ENCODE peak calls at places on chromosome 22, in six cellular contexts. Q, L, H, J, K and A are unnamed samples. For H3K4me1, the result is how much of the 10 kb centered on the place peaks cover.

GRCh38 chr22:27727673-27728451 is 73.7 kb downstream of the MN1 start:
- DNase-seq in L (no peak), Q (no peak), J (no peak), K (no peak), H (no peak), A (no peak)

GRCh38 chr22:31653944-31654343 is 8.1 kb downstream of the PISD start:
- DNase-seq in K (no peak), Q (no peak), J (no peak), L (no peak), H (no peak), A (no peak)

GRCh38 chr22:30423296-30423958 is 2.1 kb upstream of the MTFP1 start:
- DNase-seq in K (peak), L (no peak), H (peak), Q (no peak), J (peak), A (no peak)

GRCh38 chr22:42433754-42434153 is 1.6 kb upstream of the NFAM1 start:
- DNase-seq in L (no peak), J (no peak), Q (no peak), K (peak), H (no peak), A (no peak)

GRCh38 chr22:37601540-37602442 is 6.8 kb upstream of the GGA1 start:
- DNase-seq in L (peak), K (no peak), Q (peak), H (no peak), J (no peak), A (no peak)

GRCh38 chr22:26017932-26018331 is 151.3 kb upstream of the SEZ6L start:
- DNase-seq in J (no peak), H (no peak), L (no peak), K (no peak), Q (no peak), A (no peak)

GRCh38 chr22:28505416-28506156 is 174.1 kb downstream of the TTC28 start:
- DNase-seq in J (no peak), Q (no peak), K (no peak), H (no peak), L (no peak), A (no peak)

GRCh38 chr22:43110927-43111623 is 525 bp downstream of the BIK start:
- DNase-seq in L (peak), H (no peak), J (no peak), K (peak), Q (no peak), A (no peak)

GRCh38 chr22:30889268-30889995 is 79.1 kb downstream of the MORC2 start:
- DNase-seq in Q (no peak), L (no peak), H (no peak), J (peak), K (no peak), A (no peak)

GRCh38 chr22:31244044-31244942 is 32.2 kb downstream of the LIMK2 start:
- DNase-seq in K (no peak), L (no peak), H (no peak), Q (no peak), J (no peak), A (no peak)

GRCh38 chr22:44085743-44086741 is 61.9 kb downstream of the PARVB start:
- DNase-seq in K (peak), L (peak), Q (peak), J (no peak), H (peak), A (peak)

GRCh38 chr22:31651667-31652066 is 10.3 kb downstream of the PISD start:
- DNase-seq in J (no peak), H (no peak), Q (no peak), K (no peak), L (no peak), A (no peak)

GRCh38 chr22:41469218-41469851 is 418 bp downstream of the ACO2 start:
- DNase-seq in L (peak), H (no peak), J (no peak), K (no peak), Q (no peak), A (no peak)

GRCh38 chr22:42630901-42631602 is 9.3 kb downstream of the ATP5MGL start:
- DNase-seq in J (no peak), H (no peak), Q (no peak), L (no peak), K (no peak), A (no peak)

GRCh38 chr22:42724062-42724461 is 3.4 kb upstream of the A4GALT start:
- DNase-seq in Q (no peak), K (no peak), H (no peak), J (no peak), L (no peak), A (no peak)

GRCh38 chr22:19057539-19057938 is 64.7 kb downstream of the DGCR2 start:
- DNase-seq in H (no peak), L (peak), J (peak), K (no peak), Q (no peak), A (no peak)

GRCh38 chr22:26618487-26618886 is 660 bp upstream of the CRYBB1 start:
- DNase-seq in J (no peak), Q (no peak), K (no peak), L (no peak), H (no peak), A (no peak)

GRCh38 chr22:32509045-32509444 is 34.4 kb downstream of the FBXO7 start:
- DNase-seq in K (no peak), L (no peak), H (no peak), Q (no peak), J (no peak), A (no peak)

GRCh38 chr22:23244690-23245044 is 64.4 kb downstream of the BCR start:
- DNase-seq in H (no peak), Q (no peak), L (no peak), K (no peak), J (no peak), A (no peak)

GRCh38 chr22:30837531-30837930 is 131.0 kb downstream of the MORC2 start:
- DNase-seq in K (no peak), Q (no peak), J (no peak), H (no peak), L (peak), A (no peak)

GRCh38 chr22:31446767-31447166 is 42.9 kb downstream of the EIF4ENIF1 start:
- DNase-seq in L (no peak), H (no peak), K (no peak), Q (no peak), J (no peak), A (no peak)

GRCh38 chr22:42787357-42787736 is 66.7 kb upstream of the A4GALT start:
- DNase-seq in H (no peak), Q (no peak), J (no peak), L (no peak), K (no peak), A (no peak)

GRCh38 chr22:19208287-19208847 is 29.8 kb upstream of the SLC25A1 start:
- DNase-seq in Q (no peak), H (no peak), J (peak), L (no peak), K (no peak), A (no peak)

GRCh38 chr22:22721681-22722309 is 77.4 kb downstream of the GGTLC2 start:
- DNase-seq in H (no peak), K (no peak), J (no peak), Q (peak), L (no peak), A (no peak)

GRCh38 chr22:41920271-41920976 is 5.5 kb upstream of the SHISA8 start:
- DNase-seq in H (no peak), L (no peak), K (no peak), J (no peak), Q (no peak), A (no peak)

GRCh38 chr22:23383491-23384450 is 196.3 kb downstream of the IGLL1 start:
- DNase-seq in J (no peak), Q (no peak), L (peak), K (no peak), H (no peak), A (no peak)

GRCh38 chr22:43792905-43793304 is 19.2 kb downstream of the EFCAB6 start:
- DNase-seq in K (no peak), L (no peak), H (no peak), Q (no peak), J (no peak), A (no peak)

GRCh38 chr22:34669001-34669400 is 397.0 kb upstream of the ISX start:
- DNase-seq in Q (no peak), H (no peak), K (no peak), L (no peak), J (no peak), A (no peak)

GRCh38 chr22:23217171-23218052 is 37.1 kb downstream of the BCR start:
- DNase-seq in Q (no peak), L (no peak), K (no peak), J (no peak), H (peak), A (no peak)

GRCh38 chr22:42697542-42698013 is 23.1 kb downstream of the A4GALT start:
- DNase-seq in Q (no peak), H (no peak), K (no peak), L (peak), J (peak), A (peak)

GRCh38 chr22:30575011-30575671 is 676 bp upstream of the GAL3ST1 start:
- DNase-seq in Q (no peak), K (no peak), L (peak), J (no peak), H (no peak), A (no peak)

GRCh38 chr22:42611076-42611475 is 3.6 kb downstream of the POLDIP3 start:
- DNase-seq in Q (no peak), J (no peak), H (no peak), K (no peak), L (no peak), A (no peak)

GRCh38 chr22:23305922-23306374 is 125.6 kb downstream of the BCR start:
- DNase-seq in L (peak), K (peak), J (peak), Q (no peak), H (no peak), A (no peak)

GRCh38 chr22:30318773-30319419 is 7.8 kb downstream of the TBC1D10A start:
- DNase-seq in L (no peak), Q (no peak), K (no peak), J (no peak), H (no peak), A (no peak)

GRCh38 chr22:19109198-19110063 is 12.8 kb downstream of the DGCR2 start:
- DNase-seq in L (peak), Q (peak), K (peak), J (no peak), H (peak), A (no peak)

DNA sequence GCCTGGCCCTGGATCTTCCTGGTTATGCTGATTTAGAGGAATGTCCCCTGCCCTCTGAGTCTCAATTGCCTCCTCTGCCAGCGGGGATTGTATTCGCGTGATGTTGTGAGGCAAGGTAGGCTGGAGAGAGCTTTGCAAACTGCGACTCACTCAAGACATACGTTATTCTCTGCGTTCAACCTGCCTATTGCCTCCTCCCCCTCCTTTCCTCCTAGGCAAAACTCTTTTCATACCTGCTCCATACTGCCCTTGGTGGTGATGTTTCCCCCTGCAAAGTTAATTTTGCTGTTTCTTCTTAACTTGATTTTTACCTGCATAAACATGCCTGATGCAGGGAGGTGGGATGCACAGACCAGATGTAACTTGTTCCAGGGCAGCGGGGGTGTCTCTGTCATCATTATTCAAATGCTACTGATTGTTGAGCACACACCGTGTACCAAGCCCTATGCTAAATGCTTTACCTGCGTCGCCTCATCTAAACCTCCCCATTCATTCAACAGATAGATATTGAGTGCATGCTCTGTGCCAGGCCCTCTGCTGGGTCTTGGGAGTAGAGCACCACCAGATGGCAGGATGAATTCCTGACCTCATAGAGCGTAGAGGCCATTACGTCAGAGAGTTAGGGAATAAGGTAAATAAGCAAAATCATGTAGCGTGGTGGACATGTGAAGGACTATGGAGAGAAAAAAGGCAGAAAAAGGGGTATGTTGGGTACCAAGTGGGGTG is 29.0 kb downstream of the SGSM1 start:
- DNase-seq in H (no peak), J (no peak), K (no peak), Q (no peak), L (no peak), A (no peak)
- TF ChIP-seq CTCF in H (peak), J (no peak), K (no peak), Q (peak), L (no peak), A (peak)

GRCh38 chr22:35732116-35732515 is 14.4 kb downstream of the APOL5 start:
- DNase-seq in K (no peak), J (no peak), H (no peak), L (no peak), Q (no peak), A (no peak)

GRCh38 chr22:35735622-35736021 is 17.9 kb downstream of the APOL5 start:
- DNase-seq in J (no peak), K (no peak), L (no peak), Q (no peak), H (no peak), A (no peak)

GRCh38 chr22:35734517-35734827 is 16.8 kb downstream of the APOL5 start:
- DNase-seq in K (no peak), L (no peak), J (no peak), Q (no peak), H (no peak), A (no peak)

GRCh38 chr22:35733036-35733435 is 15.4 kb downstream of the APOL5 start:
- DNase-seq in J (no peak), Q (no peak), H (no peak), K (no peak), L (no peak), A (no peak)

DNA sequence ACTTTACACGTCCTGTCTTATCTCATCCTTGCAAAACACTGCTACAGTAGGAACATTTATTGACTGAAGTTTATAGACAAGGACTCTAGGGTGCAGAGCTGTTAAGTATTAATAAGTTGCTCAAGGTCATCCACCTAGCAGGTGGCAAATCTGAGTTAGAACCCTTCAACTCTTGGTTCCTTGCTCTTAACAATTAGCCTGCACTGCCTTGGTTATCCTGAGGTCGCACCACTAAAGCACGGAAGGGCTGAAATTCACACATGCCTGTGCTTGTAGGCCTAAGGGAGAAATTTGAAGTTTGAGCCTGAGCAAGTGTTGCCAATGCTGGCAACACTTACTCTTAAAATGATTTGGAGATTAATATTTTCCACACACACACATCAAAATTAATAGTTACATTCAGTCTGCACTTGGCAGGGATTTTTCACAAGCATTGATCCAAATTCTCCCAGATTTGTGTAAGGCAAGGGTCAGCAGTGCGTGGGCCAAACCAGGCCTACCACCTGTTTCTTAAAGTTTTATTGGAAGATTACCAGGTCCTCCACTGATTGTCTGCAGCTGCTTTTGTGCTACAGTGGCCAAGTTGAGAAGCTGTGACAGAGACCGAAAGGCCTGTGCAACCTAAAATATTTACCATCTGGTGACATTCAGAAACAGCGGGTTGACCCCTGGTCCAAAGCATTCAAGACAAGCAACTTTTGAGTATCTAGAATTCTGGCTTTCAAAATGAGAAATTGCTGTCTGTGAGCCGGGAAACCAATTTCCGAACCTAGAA is 16.3 kb downstream of the APOL5 start:
- DNase-seq in J (no peak), Q (no peak), K (no peak), L (no peak), H (no peak), A (no peak)
- TF ChIP-seq POLR2AphosphoS5 in J (no peak), Q (no peak), K (no peak), L (peak), H (no peak), A (no peak)

GRCh38 chr22:20231499-20232236 is 36.5 kb downstream of the RTN4R start:
- DNase-seq in J (no peak), H (no peak), K (no peak), Q (no peak), L (no peak), A (no peak)

GRCh38 chr22:20234314-20234682 is 33.8 kb downstream of the RTN4R start:
- DNase-seq in H (no peak), Q (no peak), K (no peak), J (no peak), L (no peak), A (no peak)

GRCh38 chr22:20233351-20234313 is 34.5 kb downstream of the RTN4R start:
- DNase-seq in K (no peak), Q (no peak), H (no peak), J (no peak), L (no peak), A (no peak)

GRCh38 chr22:20232237-20232598 is 35.9 kb downstream of the RTN4R start:
- DNase-seq in J (no peak), H (no peak), Q (no peak), K (no peak), L (no peak), A (no peak)

GRCh38 chr22:20232781-20233180 is 35.3 kb downstream of the RTN4R start:
- DNase-seq in K (no peak), J (no peak), H (no peak), Q (no peak), L (no peak), A (no peak)
- H3K4me1 ChIP-seq in K (under half), J (under half), H (half or more), Q (under half), L (under half), A (under half)

GRCh38 chr22:21641417-21641794 is 696 bp upstream of the SDF2L1 start:
- DNase-seq in J (no peak), H (peak), K (no peak), L (peak), Q (no peak), A (no peak)
- TF ChIP-seq CTCF in J (no peak), H (no peak), K (no peak), L (no peak), Q (no peak), A (peak)

GRCh38 chr22:46934172-46934745 is 171.8 kb downstream of the TBC1D22A start:
- DNase-seq in K (no peak), Q (no peak), J (no peak), L (no peak), H (no peak), A (no peak)

GRCh38 chr22:46934746-46935491 is 172.5 kb downstream of the TBC1D22A start:
- DNase-seq in H (peak), K (no peak), J (no peak), Q (peak), L (no peak), A (peak)

GRCh38 chr22:46931881-46932280 is 169.4 kb downstream of the TBC1D22A start:
- DNase-seq in J (no peak), Q (no peak), K (no peak), H (no peak), L (no peak), A (no peak)

GRCh38 chr22:46933040-46933439 is 170.6 kb downstream of the TBC1D22A start:
- DNase-seq in Q (no peak), K (no peak), H (no peak), L (no peak), J (no peak), A (no peak)

GRCh38 chr22:46933526-46933925 is 171.1 kb downstream of the TBC1D22A start:
- DNase-seq in H (no peak), K (no peak), L (no peak), J (no peak), Q (no peak), A (no peak)
- TF ChIP-seq POLR2AphosphoS5 in H (no peak), K (no peak), L (no peak), J (no peak), Q (no peak), A (no peak)

DNA sequence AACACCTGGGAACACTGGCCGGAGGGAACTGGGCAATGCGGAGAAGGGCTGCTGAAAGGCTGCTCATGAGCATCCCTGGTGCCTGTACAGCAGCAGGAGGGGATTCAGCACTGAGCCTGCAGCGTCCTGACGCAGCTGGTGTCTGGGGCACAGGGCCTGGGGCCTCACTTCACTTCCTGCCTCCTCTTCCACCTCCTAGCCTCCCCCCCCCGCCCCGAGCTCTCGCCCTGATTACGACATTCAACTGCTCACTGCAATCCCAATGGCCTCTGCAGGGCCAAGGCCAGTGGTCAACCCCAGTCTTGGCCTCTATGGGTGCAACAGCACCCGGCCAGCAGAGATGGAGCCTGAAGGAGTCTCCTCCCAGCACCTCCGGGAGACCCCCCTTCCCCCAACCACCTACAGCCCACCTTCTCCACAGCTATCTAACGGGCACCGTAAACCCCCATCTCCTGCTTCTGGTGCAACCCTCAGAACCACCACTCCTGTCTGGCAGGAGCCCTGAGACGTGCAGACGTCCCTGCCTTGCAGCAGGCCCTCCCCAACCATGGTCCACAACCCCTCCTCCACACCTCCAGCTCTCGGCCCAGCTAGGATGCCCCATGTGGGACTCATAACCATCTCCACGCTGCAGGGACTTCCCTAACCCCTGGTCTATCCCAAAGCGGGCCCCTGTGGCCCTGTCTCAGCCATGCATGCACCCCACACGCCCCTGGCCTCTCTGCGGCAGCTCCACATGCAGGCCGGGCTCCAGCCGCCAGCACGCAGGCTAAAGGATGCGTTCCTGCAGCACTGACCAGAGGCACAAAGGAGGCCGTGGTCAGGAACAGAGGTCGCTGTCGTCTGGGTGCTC is 38.2 kb downstream of the BRD1 start:
- DNase-seq in Q (no peak), H (no peak), J (no peak), K (no peak), L (no peak), A (no peak)
- H3K4me1 ChIP-seq in Q (under half), H (under half), J (half or more), K (under half), L (under half), A (under half)